ENCODE peak calls at places on chromosomes 12 and 14, in four cellular contexts. O is EL, H is DMS 273 treated with DMSO at 0.1 percent for 48 hours, Y is brain microvascular endothelial cell. A is an unnamed sample.

GRCh38 chr12:3398196-3398789 is 92.7 kb upstream of the PRMT8 start:
- DNase-seq in O (no peak), H (no peak), Y (no peak), A (no peak)

GRCh38 chr12:32069071-32069470 is 37.6 kb upstream of the BICD1 start:
- DNase-seq in H (no peak), Y (no peak), O (no peak), A (no peak)

GRCh38 chr14:48568688-48569087 is 893.3 kb upstream of the MDGA2 start:
- DNase-seq in H (no peak), O (no peak), Y (peak), A (no peak)

GRCh38 chr12:82688619-82689018 is 1.9 kb downstream of the TMTC2 start:
- DNase-seq in Y (no peak), H (no peak), O (no peak), A (no peak)

GRCh38 chr12:131009595-131010270 is 56.0 kb downstream of the ADGRD1 start:
- DNase-seq in O (no peak), Y (no peak), H (no peak), A (no peak)

GRCh38 chr14:92704036-92704804 is 44.2 kb downstream of the LGMN start:
- DNase-seq in Y (no peak), H (no peak), O (no peak), A (no peak)

GRCh38 chr12:108430245-108430644 is 84.8 kb upstream of the FICD start:
- DNase-seq in Y (no peak), O (no peak), H (peak), A (no peak)

GRCh38 chr12:87157791-87158190 is 871.4 kb downstream of the C12orf50 start:
- DNase-seq in O (peak), H (no peak), Y (peak), A (peak)

GRCh38 chr12:106195638-106196037 is 52.2 kb downstream of the CKAP4 start:
- DNase-seq in H (no peak), Y (peak), O (peak), A (no peak)

GRCh38 chr12:122308811-122309210 is 42.5 kb upstream of the VPS33A start:
- DNase-seq in H (no peak), Y (no peak), O (peak), A (no peak)

GRCh38 chr12:123077298-123078113 is 73.4 kb downstream of the PITPNM2 start:
- DNase-seq in Y (no peak), H (no peak), O (no peak), A (no peak)

GRCh38 chr12:43069768-43070221 is 480.2 kb upstream of the PRICKLE1 start:
- DNase-seq in H (no peak), Y (no peak), O (no peak), A (no peak)

GRCh38 chr14:74865156-74865555 is 10.8 kb downstream of the PROX2 start:
- DNase-seq in O (no peak), Y (no peak), H (no peak), A (no peak)

GRCh38 chr12:53190108-53190729 is 9.5 kb upstream of the CSAD start:
- DNase-seq in Y (peak), H (peak), O (peak), A (peak)

GRCh38 chr14:92542766-92543554 is 29.4 kb downstream of the RIN3 start:
- DNase-seq in O (no peak), Y (no peak), H (no peak), A (no peak)

GRCh38 chr14:71429900-71430299 is 502.3 kb upstream of the RGS6 start:
- DNase-seq in O (no peak), Y (no peak), H (no peak), A (no peak)

GRCh38 chr14:21231020-21231652 is 38.1 kb downstream of the HNRNPC start:
- DNase-seq in H (no peak), Y (no peak), O (no peak), A (no peak)

GRCh38 chr14:55389330-55389729 is 22.3 kb downstream of the ATG14 start:
- DNase-seq in Y (peak), H (no peak), O (peak), A (peak)